ENCODE peak calls at places on chromosomes 7 and 10, in eight cellular contexts. A, H, D, T, B, M, G and J are unnamed samples.
A peak's percentile ranks its signal among the peaks of the same experiment; 100 is the strongest.

GRCh38 chr10:30630571-30630970 is 1.0 kb upstream of the LYZL2 start:
- DNase-seq in H (no peak), A (no peak), B (no peak), G (no peak), M (no peak), D (no peak), T (peak; percentile 85), J (no peak)

GRCh38 chr7:151735186-151735853 is 141.6 kb downstream of the PRKAG2 start:
- DNase-seq in M (no peak), D (no peak), G (no peak), T (no peak), H (no peak), A (no peak), B (no peak), J (no peak)

GRCh38 chr7:5594616-5595544 is 171.2 kb upstream of the TNRC18 start:
- DNase-seq in A (no peak), G (no peak), H (no peak), T (peak; percentile 38), B (peak; percentile 74), D (no peak), M (no peak), J (peak; percentile 65)

GRCh38 chr10:123301077-123301875 is 147.1 kb downstream of the BUB3 start:
- DNase-seq in H (no peak), B (peak; percentile 18), M (peak; percentile 9), A (no peak), T (no peak), G (no peak), D (peak; percentile 59), J (peak; percentile 40)

GRCh38 chr7:129041142-129041928 is 13.6 kb downstream of the TNPO3 start:
- DNase-seq in H (no peak), G (no peak), T (no peak), A (no peak), D (no peak), B (no peak), M (no peak), J (no peak)

GRCh38 chr7:43585521-43585920 is 2.6 kb downstream of the STK17A start:
- DNase-seq in D (no peak), B (no peak), T (peak; percentile 78), G (no peak), H (peak; percentile 43), A (no peak), M (no peak), J (no peak)

GRCh38 chr7:83925860-83926259 is 268.7 kb downstream of the SEMA3A start:
- DNase-seq in H (no peak), D (no peak), T (peak; percentile 18), M (no peak), G (no peak), B (no peak), A (no peak), J (no peak)

GRCh38 chr10:109887272-109887671 is 36.0 kb downstream of the XPNPEP1 start:
- DNase-seq in G (no peak), D (no peak), M (no peak), A (no peak), H (no peak), T (peak; percentile 32), B (no peak), J (no peak)

GRCh38 chr7:141664450-141664849 is 37.5 kb downstream of the DENND11 start:
- DNase-seq in T (no peak), M (no peak), A (no peak), D (no peak), B (no peak), G (no peak), H (no peak), J (no peak)

GRCh38 chr7:117946201-117946633 is 73.0 kb upstream of the CTTNBP2 start:
- DNase-seq in D (no peak), T (peak; percentile 16), B (no peak), G (no peak), H (no peak), A (no peak), M (no peak), J (no peak)

GRCh38 chr10:7111574-7111973 is 299.3 kb downstream of the SFMBT2 start:
- DNase-seq in A (no peak), D (no peak), H (no peak), G (no peak), M (no peak), B (no peak), T (peak; percentile 85), J (no peak)

GRCh38 chr7:33336820-33337219 is 207.5 kb downstream of the BBS9 start:
- DNase-seq in M (no peak), D (no peak), H (no peak), B (no peak), G (no peak), A (peak; percentile 7), T (no peak), J (no peak)

GRCh38 chr7:50359995-50360925 is 55.7 kb downstream of the IKZF1 start:
- DNase-seq in H (no peak), G (no peak), D (no peak), B (no peak), M (peak; percentile 88), T (no peak), A (no peak), J (peak; percentile 57)

GRCh38 chr10:13346280-13346819 is 1.7 kb downstream of the SEPHS1 start:
- DNase-seq in D (no peak), H (no peak), G (no peak), T (peak; percentile 71), B (no peak), M (no peak), A (no peak), J (no peak)

GRCh38 chr10:117680611-117681010 is 138.1 kb downstream of the EMX2 start:
- DNase-seq in H (no peak), B (no peak), D (no peak), T (no peak), G (no peak), M (no peak), A (no peak), J (no peak)

GRCh38 chr7:150788474-150789269 is 11.5 kb downstream of the TMEM176B start:
- DNase-seq in M (no peak), G (no peak), A (no peak), H (no peak), T (peak; percentile 44), B (no peak), D (no peak), J (peak; percentile 62)

GRCh38 chr10:132058111-132058745 is 7.5 kb upstream of the JAKMIP3 start:
- DNase-seq in G (no peak), A (no peak), D (no peak), T (no peak), H (no peak), M (no peak), B (no peak), J (no peak)

GRCh38 chr10:36220122-36220521 is 578.0 kb upstream of the FZD8 start:
- DNase-seq in D (no peak), G (no peak), M (no peak), B (no peak), T (no peak), A (no peak), H (no peak), J (no peak)

DNA sequence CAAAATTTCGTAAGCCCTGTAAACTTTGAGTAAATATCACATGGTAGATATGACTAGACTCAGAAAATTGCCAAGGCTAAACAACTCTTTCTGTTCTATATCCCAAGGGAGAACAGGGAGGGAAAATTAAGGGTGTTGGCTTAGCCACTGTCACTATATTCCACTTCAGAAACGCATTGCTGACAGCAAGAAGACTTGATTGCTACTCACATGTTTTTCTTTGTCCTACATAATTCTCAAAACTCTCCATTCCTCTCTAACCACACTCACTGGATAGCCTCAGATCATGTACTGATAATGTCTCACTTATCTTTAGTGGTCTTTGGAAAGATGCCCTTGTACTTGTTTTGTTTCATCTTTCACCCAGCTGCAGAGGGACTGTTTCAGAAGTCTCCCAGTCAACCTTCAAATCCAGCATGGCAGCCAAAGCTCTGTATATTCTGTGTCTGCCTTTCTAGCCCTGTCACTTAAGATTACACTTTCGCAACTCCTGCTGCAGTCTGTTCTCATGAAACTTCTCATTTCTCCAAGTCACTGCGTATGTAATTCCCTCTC is 582.4 kb upstream of the FZD8 start:
- DNase-seq in H (no peak), D (no peak), A (no peak), B (no peak), M (no peak), T (peak; percentile 19), G (no peak), J (no peak)
- TF ChIP-seq USF2 in H (no peak), D (no peak), A (no peak), B (no peak), M (no peak), T (no peak), G (no peak), J (no peak)

DNA sequence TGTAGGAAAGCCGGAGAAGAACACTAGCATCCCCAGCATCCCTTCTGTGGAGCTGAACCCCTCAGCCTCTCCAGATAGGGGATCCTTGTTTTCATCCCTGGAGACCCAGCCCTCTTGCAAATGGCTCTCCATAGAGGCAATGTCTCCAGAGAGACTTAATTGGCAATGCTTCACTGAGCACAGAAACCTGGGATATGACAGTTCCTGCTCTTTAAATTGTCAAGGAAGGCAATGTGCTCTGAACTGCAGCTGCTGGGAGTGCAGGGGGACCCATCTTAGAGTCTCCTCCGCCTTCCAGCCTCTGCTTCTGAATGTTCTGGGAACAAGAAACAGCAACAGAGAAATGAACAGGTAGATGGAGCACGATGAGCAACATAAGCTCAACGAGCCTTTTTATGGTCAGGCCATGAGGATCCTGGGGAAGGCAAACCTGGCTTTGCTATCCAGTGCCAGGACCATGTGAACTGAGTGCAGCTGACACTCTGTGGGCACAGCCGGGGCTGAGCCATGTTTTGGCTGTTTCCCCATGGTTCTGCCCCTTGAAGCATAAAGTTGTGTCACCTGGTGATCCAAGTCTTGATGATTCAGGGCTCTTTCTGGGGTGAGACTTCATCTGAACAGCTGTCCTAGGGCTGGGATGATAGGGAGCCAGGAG is 481.0 kb downstream of the PLXNA4 start:
- DNase-seq in H (no peak), T (no peak), A (no peak), B (no peak), G (no peak), D (no peak), M (no peak), J (no peak)
- TF ChIP-seq USF2 in H (no peak), T (no peak), A (no peak), B (no peak), G (no peak), D (no peak), M (no peak), J (no peak)

GRCh38 chr10:625751-626711 is 63.4 kb downstream of the DIP2C start:
- DNase-seq in D (no peak), A (no peak), B (no peak), H (no peak), T (no peak), G (no peak), M (no peak), J (no peak)
- TF ChIP-seq USF2 in D (no peak), A (no peak), B (peak; percentile 57), H (no peak), T (no peak), G (no peak), M (no peak), J (no peak)

DNA sequence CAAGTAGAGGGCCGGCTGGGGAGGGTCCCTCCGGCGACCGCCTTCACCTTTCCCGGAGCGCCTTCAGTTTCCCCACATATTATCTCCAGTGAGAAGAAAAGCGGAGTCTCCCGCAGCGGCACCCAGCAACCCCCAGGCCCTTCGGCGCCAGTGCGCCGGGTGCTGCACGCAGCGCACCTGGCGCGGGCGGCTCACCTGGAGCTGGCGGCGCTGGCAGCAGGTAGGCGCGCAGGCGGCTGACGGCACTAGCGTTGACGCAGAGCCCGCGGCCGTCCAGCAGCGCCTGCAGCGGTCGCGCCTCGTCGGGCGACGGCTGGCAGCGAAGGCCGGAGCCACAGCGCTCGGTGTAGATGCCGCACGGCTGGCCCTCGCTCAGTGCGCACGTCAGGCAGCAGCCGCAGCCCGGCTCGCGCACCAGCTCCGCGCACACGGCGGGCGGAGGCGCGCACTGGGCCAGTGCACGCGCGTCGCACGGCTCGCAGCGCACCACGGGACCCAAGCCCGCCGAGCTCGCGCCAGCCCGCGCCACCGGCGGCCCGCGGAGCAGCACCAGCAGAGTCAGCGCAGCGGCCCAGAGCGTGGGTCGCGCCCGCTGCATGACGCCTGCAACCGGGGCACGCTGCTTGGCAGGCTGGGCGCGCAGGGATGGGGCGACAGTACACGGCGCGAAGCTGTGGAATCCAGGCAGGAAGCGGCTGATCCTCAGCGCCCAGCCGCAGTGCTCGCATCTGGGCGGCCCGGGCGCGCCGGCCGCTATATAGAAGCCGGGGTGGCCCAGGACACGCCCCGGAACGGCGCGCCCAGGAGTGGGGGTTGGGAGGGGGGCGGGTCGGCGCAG is at the start of gene IGFBP3:
- DNase-seq in T (peak; percentile 69), B (peak; percentile 73), H (no peak), D (peak; percentile 41), A (no peak), G (no peak), M (no peak), J (peak; percentile 90)
- TF ChIP-seq USF2 in T (peak; percentile 53), B (peak; percentile 35), H (no peak), D (no peak), A (no peak), G (no peak), M (no peak), J (no peak)